ENCODE peak calls at places on chromosomes 12 and 14, in five cellular contexts. J is left ventricle myocardium inferior, N is astrocyte, W is prostate gland, Q is SJSA1. E is an unnamed sample. For H3K4me1, the result is how much of the 10 kb centered on the place peaks cover.

GRCh38 chr14:94517248-94517640 is 8.0 kb upstream of the SERPINA12 start:
- DNase-seq in J (no peak), N (no peak), W (no peak), Q (no peak), E (no peak)

GRCh38 chr12:62686938-62687337 is 220.3 kb downstream of the MON2 start:
- DNase-seq in J (no peak), N (peak), W (no peak), Q (no peak), E (no peak)

GRCh38 chr12:14833952-14834351 is 9.4 kb downstream of the ART4 start:
- DNase-seq in J (no peak), N (peak), W (no peak), Q (no peak), E (no peak)

GRCh38 chr12:49932746-49933145 is 17.8 kb upstream of the AQP2 start:
- DNase-seq in J (no peak), N (no peak), W (no peak), Q (no peak), E (no peak)

GRCh38 chr12:123532021-123532420 is 1.5 kb downstream of the RILPL1 start:
- DNase-seq in J (no peak), N (peak), W (no peak), Q (no peak), E (no peak)

GRCh38 chr12:80539029-80539428 is 95.0 kb downstream of the PTPRQ start:
- DNase-seq in J (no peak), N (no peak), W (no peak), Q (no peak), E (no peak)

GRCh38 chr12:115506822-115507629 is 770.5 kb downstream of the MED13L start:
- DNase-seq in J (no peak), N (no peak), W (no peak), Q (no peak), E (no peak)

GRCh38 chr14:102046337-102047278 is 40.2 kb downstream of the HSP90AA1 start:
- DNase-seq in J (peak), N (no peak), W (peak), Q (no peak), E (peak)

GRCh38 chr14:88463318-88463717 is 77.9 kb downstream of the SPATA7 start:
- DNase-seq in J (no peak), N (no peak), W (no peak), Q (no peak), E (no peak)

GRCh38 chr12:19833775-19834501 is 394.6 kb downstream of the AEBP2 start:
- DNase-seq in J (no peak), N (peak), W (no peak), Q (no peak), E (no peak)

GRCh38 chr14:100887728-100888335 is 15.7 kb downstream of the RTL1 start:
- DNase-seq in J (no peak), N (peak), W (no peak), Q (no peak), E (no peak)

GRCh38 chr14:99518441-99519346 is 37.5 kb downstream of the CCNK start:
- DNase-seq in J (peak), N (no peak), W (peak), Q (peak), E (no peak)

GRCh38 chr12:129790331-129790730 is 113.5 kb downstream of the TMEM132D start:
- DNase-seq in J (no peak), N (no peak), W (no peak), Q (no peak), E (no peak)

GRCh38 chr12:51156366-51156765 is 16.6 kb downstream of the TFCP2 start:
- DNase-seq in J (no peak), N (no peak), W (no peak), Q (no peak), E (no peak)

GRCh38 chr12:57765698-57766463 is 997 bp downstream of the CYP27B1 start:
- DNase-seq in J (no peak), N (no peak), W (no peak), Q (no peak), E (no peak)

GRCh38 chr12:16437281-16437816 is 89.9 kb downstream of the MGST1 start:
- DNase-seq in J (no peak), N (no peak), W (no peak), Q (no peak), E (no peak)

GRCh38 chr14:76584271-76584702 is 177.0 kb upstream of the VASH1 start:
- DNase-seq in J (no peak), N (no peak), W (peak), Q (no peak), E (no peak)

GRCh38 chr14:54538055-54538454 is 28.3 kb downstream of the CGRRF1 start:
- DNase-seq in J (no peak), N (no peak), W (no peak), Q (no peak), E (no peak)

GRCh38 chr14:52076334-52076733 is 7.5 kb upstream of the NID2 start:
- DNase-seq in J (no peak), N (peak), W (no peak), Q (no peak), E (peak)

GRCh38 chr12:131346578-131347344 is 364.1 kb upstream of the SFSWAP start:
- DNase-seq in J (no peak), N (no peak), W (no peak), Q (peak), E (no peak)

GRCh38 chr12:110501378-110501721 is 561 bp downstream of the VPS29 start:
- DNase-seq in J (no peak), N (peak), W (peak), Q (peak), E (no peak)

GRCh38 chr12:49446571-49446970 is 79.3 kb downstream of the SPATS2 start:
- DNase-seq in J (no peak), N (no peak), W (no peak), Q (no peak), E (no peak)

GRCh38 chr12:60830381-60830780 is 1234.6 kb downstream of the SLC16A7 start:
- DNase-seq in J (no peak), N (no peak), W (no peak), Q (no peak), E (no peak)

GRCh38 chr12:113128802-113129663 is 6.5 kb downstream of the RASAL1 start:
- DNase-seq in J (no peak), N (no peak), W (no peak), Q (no peak), E (no peak)

GRCh38 chr12:107903377-107904061 is 129.0 kb downstream of the ASCL4 start:
- DNase-seq in J (peak), N (no peak), W (peak), Q (no peak), E (no peak)

GRCh38 chr12:6273931-6274687 is 36.4 kb upstream of the PLEKHG6 start:
- DNase-seq in J (no peak), N (no peak), W (no peak), Q (no peak), E (no peak)

GRCh38 chr12:6351622-6352021 is 9.7 kb upstream of the TNFRSF1A start:
- DNase-seq in J (no peak), N (no peak), W (no peak), Q (no peak), E (no peak)

GRCh38 chr12:70719672-70720420 is 82.6 kb upstream of the PTPRB start:
- DNase-seq in J (peak), N (peak), W (peak), Q (peak), E (no peak)

GRCh38 chr12:56851462-56851861 is 82.7 kb downstream of the SDR9C7 start:
- DNase-seq in J (no peak), N (no peak), W (no peak), Q (no peak), E (no peak)

GRCh38 chr12:132717011-132717410 is 6.4 kb downstream of the PGAM5 start:
- DNase-seq in J (no peak), N (no peak), W (no peak), Q (no peak), E (no peak)

GRCh38 chr12:7180685-7181084 is 8.8 kb upstream of the PEX5 start:
- DNase-seq in J (no peak), N (no peak), W (no peak), Q (no peak), E (no peak)

GRCh38 chr14:103526247-103526913 is 2.6 kb upstream of the TRMT61A start:
- DNase-seq in J (no peak), N (no peak), W (no peak), Q (no peak), E (no peak)
- H3K4me1 ChIP-seq in J (half or more), N (under half), W (under half), Q (under half), E (under half)

GRCh38 chr12:127620956-127621355 is 646.0 kb upstream of the TMEM132C start:
- DNase-seq in J (no peak), N (no peak), W (no peak), Q (no peak), E (no peak)
- H3K27ac ChIP-seq in J (no peak), N (no peak), W (no peak), Q (no peak), E (peak)

DNA sequence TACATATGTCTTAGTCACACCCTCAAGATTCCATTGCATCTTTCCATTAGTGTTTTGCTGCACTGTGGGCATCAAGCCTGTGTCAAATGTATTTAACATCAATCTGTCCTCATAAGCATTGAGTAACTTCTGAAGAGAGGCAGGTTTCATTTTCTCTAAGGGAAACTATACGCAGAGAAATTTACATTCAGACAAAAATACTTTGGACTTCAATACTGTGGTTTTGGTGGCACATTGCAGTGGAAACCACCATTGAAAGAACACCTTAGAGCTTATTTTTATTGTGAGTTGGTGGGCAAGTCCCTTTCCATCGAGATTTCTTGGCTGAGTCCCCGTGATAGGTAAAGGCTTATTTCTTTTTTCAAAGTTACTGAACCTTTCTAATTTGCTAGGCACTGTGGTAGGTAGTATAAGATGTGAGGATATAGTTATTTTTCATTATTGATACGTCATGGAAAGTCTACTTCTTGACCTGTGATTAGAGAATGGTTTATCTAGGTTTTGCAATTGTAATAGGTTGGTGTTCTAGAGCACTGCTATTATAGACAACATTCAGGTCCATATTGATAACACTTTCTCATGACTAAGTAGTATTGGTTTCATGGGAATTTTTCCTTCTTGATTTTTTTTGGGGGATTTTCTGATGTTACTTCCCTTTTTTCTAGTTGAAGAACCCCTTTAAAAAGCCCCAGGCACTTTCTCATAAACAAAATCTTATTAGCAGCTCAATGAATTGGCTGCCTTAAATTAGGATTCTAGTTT is 81.9 kb downstream of the CFAP54 start:
- DNase-seq in J (no peak), N (peak), W (no peak), Q (no peak), E (no peak)
- H3K4me3 ChIP-seq in J (no peak), N (no peak), W (no peak), Q (no peak), E (no peak)

GRCh38 chr14:33957993-33958392 is 7.1 kb upstream of the EGLN3 start:
- DNase-seq in J (no peak), N (no peak), W (no peak), Q (no peak), E (no peak)
- H3K4me1 ChIP-seq in J (under half), N (under half), W (under half), Q (under half), E (under half)

GRCh38 chr12:165862-166368 is 48.0 kb downstream of the SLC6A12 start:
- DNase-seq in J (no peak), N (no peak), W (no peak), Q (no peak), E (no peak)

GRCh38 chr12:164207-164606 is 49.8 kb downstream of the SLC6A12 start:
- DNase-seq in J (no peak), N (no peak), W (no peak), Q (no peak), E (no peak)

GRCh38 chr12:168763-169525 is 45.0 kb downstream of the SLC6A12 start:
- DNase-seq in J (no peak), N (peak), W (no peak), Q (no peak), E (no peak)

GRCh38 chr12:168201-168600 is 45.8 kb downstream of the SLC6A12 start:
- DNase-seq in J (no peak), N (no peak), W (no peak), Q (no peak), E (no peak)

GRCh38 chr12:166425-167091 is 47.4 kb downstream of the SLC6A12 start:
- DNase-seq in J (no peak), N (no peak), W (no peak), Q (no peak), E (no peak)
- H3K27ac ChIP-seq in J (peak), N (no peak), W (no peak), Q (no peak), E (no peak)

DNA sequence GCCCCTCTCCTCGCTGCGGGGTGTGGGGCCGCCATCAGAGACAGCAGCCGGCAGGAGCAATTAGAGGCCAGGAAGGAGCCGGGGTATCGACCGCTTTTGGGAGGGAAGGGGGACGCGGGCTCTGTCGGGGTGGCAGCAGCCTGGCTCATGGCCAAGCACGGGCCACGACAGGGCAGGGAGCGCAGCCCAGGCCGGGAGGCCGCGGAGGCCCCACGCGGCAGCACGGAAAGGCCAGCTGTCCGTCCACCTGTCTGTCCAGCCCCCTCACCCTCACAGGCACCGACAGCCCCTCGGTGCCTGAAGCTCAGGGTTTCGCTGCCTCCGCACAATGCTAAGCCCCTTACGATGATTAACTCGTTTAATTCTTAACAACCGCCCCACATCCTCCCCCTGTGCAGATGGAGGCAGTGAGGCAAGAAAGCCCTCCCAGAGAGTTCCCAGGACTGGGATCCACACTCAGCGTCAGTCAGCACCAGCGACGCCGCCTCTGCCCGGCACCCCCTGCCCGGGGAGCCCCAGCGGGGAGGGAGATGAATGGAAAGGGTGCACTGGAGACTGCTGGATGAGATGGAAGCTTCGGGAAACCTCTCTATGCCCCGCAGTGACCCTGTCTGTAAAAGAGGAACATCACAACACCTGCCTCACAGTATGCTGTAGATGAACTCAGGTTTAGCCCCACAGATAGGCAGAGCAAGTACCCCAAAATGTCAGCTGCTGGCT is 23.7 kb downstream of the NCOR2 start:
- DNase-seq in J (no peak), N (peak), W (no peak), Q (no peak), E (no peak)
- H3K4me3 ChIP-seq in J (peak), N (no peak), W (no peak), Q (no peak), E (no peak)

GRCh38 chr14:103522028-103522581 is 525 bp downstream of the CKB start:
- DNase-seq in J (peak), N (no peak), W (no peak), Q (no peak), E (no peak)

GRCh38 chr14:103522649-103523582 is at the start of gene CKB:
- DNase-seq in J (peak), N (no peak), W (peak), Q (no peak), E (no peak)

GRCh38 chr14:103520657-103521437 is 1.8 kb downstream of the CKB start:
- DNase-seq in J (peak), N (no peak), W (peak), Q (peak), E (no peak)

GRCh38 chr14:103520269-103520656 is 2.4 kb downstream of the CKB start:
- DNase-seq in J (no peak), N (no peak), W (no peak), Q (no peak), E (no peak)

GRCh38 chr14:103521438-103521961 is 1.1 kb downstream of the CKB start:
- DNase-seq in J (peak), N (no peak), W (no peak), Q (no peak), E (no peak)
- H3K4me1 ChIP-seq in J (half or more), N (under half), W (under half), Q (under half), E (under half)

GRCh38 chr14:34044373-34044637 is 93.4 kb upstream of the EGLN3 start:
- DNase-seq in J (no peak), N (no peak), W (no peak), Q (no peak), E (no peak)

GRCh38 chr14:34043627-34044372 is 92.9 kb upstream of the EGLN3 start:
- DNase-seq in J (no peak), N (no peak), W (no peak), Q (no peak), E (no peak)

GRCh38 chr14:34049769-34050168 is 98.9 kb upstream of the EGLN3 start:
- DNase-seq in J (no peak), N (no peak), W (no peak), Q (no peak), E (no peak)

GRCh38 chr14:34044666-34045306 is 93.9 kb upstream of the EGLN3 start:
- DNase-seq in J (no peak), N (no peak), W (no peak), Q (no peak), E (no peak)

GRCh38 chr14:34046799-34047520 is 96.1 kb upstream of the EGLN3 start:
- DNase-seq in J (no peak), N (no peak), W (no peak), Q (no peak), E (no peak)
- H3K27ac ChIP-seq in J (no peak), N (no peak), W (no peak), Q (no peak), E (no peak)

DNA sequence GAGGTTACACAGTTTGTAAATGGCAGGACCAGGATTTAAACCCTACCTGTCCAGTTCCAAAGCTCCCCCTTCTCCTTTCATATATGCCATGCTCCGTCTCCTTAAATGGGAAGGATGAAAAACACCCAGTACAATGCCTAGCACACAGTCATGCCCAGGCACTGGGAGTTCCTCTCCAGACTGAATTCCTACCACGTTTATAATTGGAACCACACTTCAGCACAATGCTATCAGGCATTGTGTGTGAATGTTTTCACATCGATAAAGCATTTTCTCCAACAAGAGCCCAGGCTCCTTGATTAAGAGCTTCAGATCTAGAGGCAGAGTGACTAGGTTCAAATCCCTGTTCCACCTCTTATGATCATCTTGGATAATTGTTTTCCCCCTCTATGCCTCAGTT is 2.7 kb upstream of the NUAK1 start:
- DNase-seq in J (no peak), N (no peak), W (no peak), Q (no peak), E (no peak)
- H3K4me3 ChIP-seq in J (peak), N (no peak), W (no peak), Q (peak), E (peak)

DNA sequence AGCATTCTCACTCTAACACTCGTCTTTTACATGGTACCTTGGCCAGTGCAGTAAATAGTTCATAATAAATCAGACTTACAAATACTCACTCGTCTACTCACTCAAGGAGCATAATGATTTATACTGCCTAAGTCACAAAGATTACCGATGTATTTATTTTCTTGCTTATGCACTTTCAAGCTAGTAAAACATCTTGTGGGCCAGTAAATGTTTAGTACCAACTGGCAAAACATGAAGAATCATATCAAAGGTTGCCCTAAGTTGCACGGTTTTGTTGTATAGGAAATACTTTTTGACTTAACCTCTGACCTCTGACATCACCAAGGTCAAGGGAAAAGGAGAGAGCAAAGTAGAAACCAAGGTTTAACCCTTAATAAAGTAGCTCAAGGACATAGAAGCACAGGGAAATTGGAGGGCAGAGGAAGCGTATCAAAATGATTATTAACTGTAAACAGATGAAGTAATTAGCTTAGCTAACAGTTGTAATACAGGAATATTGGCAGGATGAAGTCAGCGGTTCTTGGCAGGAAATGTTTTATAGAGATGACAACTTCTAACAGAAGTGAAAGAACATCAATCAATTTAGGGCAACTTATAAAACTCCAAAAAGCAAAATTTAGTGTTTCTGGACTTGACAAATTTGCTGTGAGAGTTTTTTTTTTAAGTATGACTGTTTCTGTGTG is 131.9 kb downstream of the HMGA2 start:
- DNase-seq in J (no peak), N (no peak), W (no peak), Q (no peak), E (no peak)
- H3K4me1 ChIP-seq in J (under half), N (under half), W (under half), Q (under half), E (under half)

E was measured in thoracic aorta.